ENCODE peak calls at places on chromosomes 3 and 15, in five cellular contexts. B is Panc1, U is endothelial cell of umbilical vein, Q is psoas muscle, W is spleen. X is an unnamed sample. For H3K4me1 and H3K36me3, the result is how much of the 10 kb centered on the place peaks cover.

GRCh38 chr3:156751461-156752025 is 74.6 kb upstream of the LEKR1 start:
- DNase-seq in B (no peak), U (peak), Q (peak), W (no peak), X (peak)

GRCh38 chr15:92817339-92817886 is 82.7 kb upstream of the CHD2 start:
- DNase-seq in B (no peak), U (no peak), Q (no peak), W (no peak), X (no peak)

GRCh38 chr3:189841474-189842205 is 210.5 kb downstream of the TP63 start:
- DNase-seq in B (no peak), U (no peak), Q (no peak), W (no peak), X (no peak)

GRCh38 chr3:8313591-8314298 is 187.9 kb upstream of the LMCD1 start:
- DNase-seq in B (no peak), U (peak), Q (no peak), W (no peak), X (no peak)

GRCh38 chr3:36477655-36478054 is 97.4 kb downstream of the STAC start:
- DNase-seq in B (no peak), U (no peak), Q (no peak), W (no peak), X (no peak)

GRCh38 chr15:60669351-60669750 is 190.4 kb upstream of the ICE2 start:
- DNase-seq in B (no peak), U (no peak), Q (no peak), W (no peak), X (no peak)

GRCh38 chr3:195270350-195271115 is 426 bp downstream of the XXYLT1 start:
- DNase-seq in B (no peak), U (peak), Q (peak), W (peak), X (peak)

GRCh38 chr3:87145553-87145952 is 81.6 kb upstream of the CHMP2B start:
- DNase-seq in B (no peak), U (no peak), Q (no peak), W (no peak), X (peak)

GRCh38 chr3:63613561-63613960 is 38.9 kb upstream of the SNTN start:
- DNase-seq in B (no peak), U (no peak), Q (no peak), W (no peak), X (no peak)

GRCh38 chr3:98372445-98372844 is 18.0 kb upstream of the OR5K3 start:
- DNase-seq in B (no peak), U (no peak), Q (no peak), W (no peak), X (no peak)

GRCh38 chr3:117054551-117054950 is 345.0 kb downstream of the TUSC7 start:
- DNase-seq in B (no peak), U (no peak), Q (no peak), W (no peak), X (no peak)

GRCh38 chr3:195908439-195909293 is at the start of gene TNK2:
- DNase-seq in B (no peak), U (no peak), Q (peak), W (peak), X (peak)

GRCh38 chr3:116815831-116816588 is 106.4 kb downstream of the TUSC7 start:
- DNase-seq in B (no peak), U (no peak), Q (no peak), W (no peak), X (peak)

GRCh38 chr3:122356402-122356801 is 26.6 kb downstream of the MIX23 start:
- DNase-seq in B (peak), U (no peak), Q (no peak), W (no peak), X (peak)

GRCh38 chr3:149771652-149772271 is 19.5 kb upstream of the COMMD2 start:
- DNase-seq in B (peak), U (peak), Q (no peak), W (no peak), X (peak)

GRCh38 chr3:45583021-45583851 is 11.3 kb upstream of the LIMD1 start:
- DNase-seq in B (no peak), U (no peak), Q (peak), W (no peak), X (peak)

GRCh38 chr15:67823371-67824156 is 1.7 kb upstream of the SKOR1 start:
- DNase-seq in B (no peak), U (no peak), Q (no peak), W (peak), X (no peak)

GRCh38 chr3:119292666-119293065 is 1.5 kb upstream of the ARHGAP31 start:
- DNase-seq in B (no peak), U (no peak), Q (no peak), W (peak), X (no peak)

GRCh38 chr3:119294402-119294888 is 262 bp downstream of the ARHGAP31 start:
- DNase-seq in B (no peak), U (no peak), Q (peak), W (peak), X (peak)

GRCh38 chr3:119293761-119294401 is at the start of gene ARHGAP31:
- DNase-seq in B (no peak), U (peak), Q (peak), W (peak), X (peak)

GRCh38 chr3:119294889-119295769 is 946 bp downstream of the ARHGAP31 start:
- DNase-seq in B (no peak), U (peak), Q (peak), W (peak), X (peak)

DNA sequence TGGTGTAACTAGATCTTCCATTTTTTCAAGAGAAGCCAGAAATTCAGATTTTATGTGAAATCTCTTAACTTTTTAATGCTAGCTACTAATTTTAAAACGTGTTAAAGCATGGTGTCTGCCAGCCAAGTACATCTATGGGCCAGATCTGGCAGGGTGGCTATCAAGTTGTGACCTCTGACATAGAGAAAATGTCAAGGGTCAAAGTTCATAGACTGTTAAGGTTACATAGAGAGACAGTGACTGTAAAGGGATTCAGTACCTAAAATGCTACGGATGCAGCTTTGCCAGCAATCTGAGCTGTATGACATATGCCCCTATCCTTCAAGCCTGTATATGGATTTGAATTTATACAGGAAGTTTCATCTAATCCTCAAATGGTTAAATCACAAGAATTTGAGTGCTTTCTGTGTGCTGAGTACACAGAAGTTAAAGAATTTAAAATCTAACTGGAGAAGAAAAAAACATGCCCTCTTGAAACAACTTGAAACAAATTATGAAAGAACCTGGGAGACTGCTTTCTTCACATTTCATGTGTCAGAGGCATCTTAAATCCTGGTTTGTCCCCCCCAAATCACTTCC is 989 bp upstream of the ARHGAP31 start:
- DNase-seq in B (no peak), U (peak), Q (no peak), W (no peak), X (no peak)
- H3K4me1 ChIP-seq in B (under half), U (under half), Q (under half), W (under half), X (under half)

DNA sequence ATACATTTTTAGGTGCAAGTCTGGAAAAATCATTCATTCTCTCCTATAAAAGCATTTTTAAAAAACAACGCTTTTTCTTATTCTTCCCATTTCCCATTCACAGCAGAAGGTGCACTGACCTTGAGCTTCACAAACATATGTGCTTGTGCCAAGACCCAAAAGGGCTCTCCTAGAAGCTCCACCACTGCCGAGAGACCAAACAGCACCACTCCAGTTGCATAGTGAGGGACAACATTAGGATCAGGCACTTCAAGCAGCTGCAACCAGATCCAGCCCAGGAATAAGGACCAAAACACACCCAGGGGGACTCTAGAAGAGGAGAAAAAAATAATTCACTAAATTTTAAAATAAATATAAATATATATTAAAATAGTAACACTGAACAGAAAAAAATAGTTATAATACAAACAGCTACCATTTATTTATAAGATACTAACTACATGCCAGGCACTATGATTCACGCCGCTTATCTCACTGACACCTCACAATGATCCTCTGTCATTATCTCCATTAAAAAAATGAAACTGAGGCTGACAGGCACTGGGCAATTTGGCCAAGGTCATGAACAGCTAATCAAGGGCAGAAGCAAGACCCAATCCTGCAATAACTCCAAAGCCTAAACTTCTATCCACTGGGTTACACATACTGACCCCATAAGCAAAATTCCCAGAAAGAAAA is 7.8 kb downstream of the RFT1 start:
- DNase-seq in B (no peak), U (no peak), Q (no peak), W (no peak), X (no peak)
- H3K36me3 ChIP-seq in B (under half), U (under half), Q (half or more), W (half or more), X (half or more)

DNA sequence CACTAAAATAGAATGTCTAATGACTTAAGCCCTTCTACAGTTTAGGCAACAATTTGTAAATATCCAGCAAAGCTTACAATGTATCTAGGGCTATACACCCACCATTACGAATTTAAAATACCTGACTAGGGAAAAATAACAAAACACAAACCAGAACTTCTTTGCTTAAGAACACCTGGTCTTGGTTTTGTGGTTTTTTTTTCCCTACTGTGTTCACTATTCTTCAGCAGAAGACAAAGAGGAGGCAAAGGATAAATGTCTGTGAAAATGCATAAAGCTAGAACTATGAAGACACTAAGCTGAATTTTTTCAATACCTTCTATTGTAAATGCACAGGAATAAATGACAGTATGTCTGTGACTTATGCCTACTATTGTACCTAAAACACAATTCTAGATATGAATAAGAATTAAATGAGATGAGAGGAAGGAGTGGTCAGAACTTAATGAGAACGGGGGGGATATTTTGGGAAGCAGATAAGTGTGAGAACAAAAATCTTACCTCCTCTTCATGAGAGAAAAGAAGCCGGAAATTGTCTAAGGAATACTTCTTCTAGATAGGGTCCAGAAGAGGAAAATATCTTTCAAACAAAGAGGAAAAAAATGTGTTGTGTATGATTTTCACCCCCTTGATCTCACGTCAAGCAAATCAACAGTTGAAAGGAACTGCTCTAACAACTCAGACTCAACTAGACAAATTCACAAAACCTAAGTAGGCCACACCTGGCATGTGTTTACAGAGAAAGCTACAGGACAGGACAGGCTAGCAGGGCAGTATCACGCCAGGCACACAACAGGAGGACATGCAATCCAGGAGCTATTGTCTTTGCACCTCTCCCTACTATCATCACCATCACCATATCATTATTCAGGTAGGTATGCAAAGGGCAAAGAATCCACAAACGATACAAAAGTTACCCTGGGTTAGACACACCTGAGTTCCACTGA is 86.7 kb downstream of the TBL1XR1 start:
- DNase-seq in B (no peak), U (no peak), Q (no peak), W (no peak), X (no peak)
- H3K4me1 ChIP-seq in B (half or more), U (under half), Q (half or more), W (half or more), X (under half)

GRCh38 chr3:52277071-52277964 is 1.1 kb downstream of the WDR82 start:
- DNase-seq in B (no peak), U (peak), Q (peak), W (peak), X (peak)
- H3K36me3 ChIP-seq in B (under half), U (under half), Q (under half), W (under half), X (under half)

DNA sequence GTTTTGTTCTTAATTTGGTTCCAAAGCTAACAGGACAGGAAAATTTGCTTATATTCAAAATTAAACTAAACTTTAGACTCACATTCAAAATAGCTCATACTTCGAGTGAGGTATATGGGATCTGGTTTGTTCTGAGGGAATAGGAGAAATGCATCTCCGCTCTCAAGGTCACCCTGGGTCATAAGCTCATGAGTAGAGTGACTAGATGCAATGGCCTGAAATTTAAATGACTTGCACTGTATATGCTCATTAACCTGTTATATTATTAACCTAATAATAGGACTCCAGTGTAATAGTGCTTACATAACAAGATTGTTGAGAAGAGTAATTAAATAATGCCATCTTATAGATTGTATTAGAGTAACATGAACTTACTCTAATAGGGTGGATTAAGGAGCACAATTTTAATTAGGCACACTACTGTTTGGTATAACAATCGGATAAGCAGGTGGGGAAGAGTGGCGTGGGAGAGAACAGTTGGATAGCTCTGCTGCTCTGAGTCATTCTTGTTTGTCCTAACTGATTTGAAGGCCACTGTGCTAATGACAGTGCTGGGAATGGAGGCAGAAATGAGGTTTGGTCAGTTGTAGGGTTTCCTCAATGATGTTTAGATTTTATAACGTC is 5.2 kb downstream of the NKTR start:
- DNase-seq in B (no peak), U (peak), Q (no peak), W (no peak), X (no peak)
- H3K4me1 ChIP-seq in B (under half), U (under half), Q (under half), W (half or more), X (under half)

DNA sequence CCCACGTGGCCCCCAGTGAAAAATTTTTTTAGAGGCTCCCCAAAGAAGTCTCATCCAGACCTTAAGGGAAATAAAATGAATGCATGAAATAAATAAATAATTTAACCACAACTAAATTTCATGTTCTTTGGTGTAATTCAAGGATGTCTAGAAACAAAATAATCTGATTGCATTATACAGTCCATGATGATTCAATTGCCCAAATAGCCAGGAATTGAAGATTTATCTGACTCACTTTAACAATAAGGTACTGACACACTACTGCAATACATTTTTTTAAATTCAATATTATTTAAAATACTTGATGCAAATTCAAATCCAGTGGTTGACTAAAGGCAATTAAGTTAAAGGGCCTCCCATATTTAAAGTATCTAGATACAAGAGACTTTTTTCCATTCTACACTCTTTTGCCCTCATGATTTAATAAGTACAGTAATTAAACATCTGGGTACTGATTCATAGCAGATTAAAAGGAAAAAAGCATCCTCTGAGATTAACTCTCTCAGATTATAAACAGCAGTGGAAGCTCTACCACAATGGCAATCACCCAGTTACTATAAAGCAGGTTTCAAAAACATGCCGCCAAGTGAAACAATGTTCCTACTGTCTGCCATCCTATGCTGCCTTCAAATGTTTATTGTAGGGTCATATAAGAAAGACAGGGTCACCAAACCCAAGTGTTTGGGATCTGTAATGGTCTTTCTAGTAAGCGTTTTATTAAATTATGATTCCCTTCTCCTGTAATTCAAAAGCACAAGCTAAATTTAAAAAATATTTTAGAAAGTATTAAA is 9.9 kb downstream of the UQCC5 start:
- DNase-seq in B (no peak), U (no peak), Q (no peak), W (no peak), X (no peak)
- H3K36me3 ChIP-seq in B (under half), U (under half), Q (half or more), W (under half), X (under half)

DNA sequence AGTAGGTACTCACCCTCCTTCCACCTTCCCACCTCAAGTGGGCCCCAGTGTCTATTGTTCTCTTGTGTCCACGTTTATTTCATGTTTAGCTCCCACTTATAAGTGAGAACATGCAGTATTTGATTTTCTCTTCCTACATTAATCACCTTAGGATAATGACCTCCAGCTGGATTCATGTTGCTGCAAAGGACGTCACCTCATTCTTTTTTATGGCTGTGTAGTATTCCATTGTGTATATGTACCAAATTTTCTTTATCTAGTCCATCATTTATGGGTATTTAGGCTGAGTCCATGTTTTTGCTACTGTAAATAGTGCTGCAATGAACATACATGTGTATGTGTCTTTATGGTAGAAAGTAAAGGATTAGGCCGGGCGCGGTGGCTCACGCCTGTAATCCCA is 5.9 kb upstream of the MLF1 start:
- DNase-seq in B (no peak), U (no peak), Q (no peak), W (no peak), X (no peak)
- H3K4me1 ChIP-seq in B (under half), U (under half), Q (under half), W (under half), X (under half)

GRCh38 chr3:47496892-47497291 is 16.6 kb downstream of the ELP6 start:
- DNase-seq in B (no peak), U (no peak), Q (no peak), W (no peak), X (no peak)
- H3K36me3 ChIP-seq in B (under half), U (under half), Q (half or more), W (half or more), X (under half)

DNA sequence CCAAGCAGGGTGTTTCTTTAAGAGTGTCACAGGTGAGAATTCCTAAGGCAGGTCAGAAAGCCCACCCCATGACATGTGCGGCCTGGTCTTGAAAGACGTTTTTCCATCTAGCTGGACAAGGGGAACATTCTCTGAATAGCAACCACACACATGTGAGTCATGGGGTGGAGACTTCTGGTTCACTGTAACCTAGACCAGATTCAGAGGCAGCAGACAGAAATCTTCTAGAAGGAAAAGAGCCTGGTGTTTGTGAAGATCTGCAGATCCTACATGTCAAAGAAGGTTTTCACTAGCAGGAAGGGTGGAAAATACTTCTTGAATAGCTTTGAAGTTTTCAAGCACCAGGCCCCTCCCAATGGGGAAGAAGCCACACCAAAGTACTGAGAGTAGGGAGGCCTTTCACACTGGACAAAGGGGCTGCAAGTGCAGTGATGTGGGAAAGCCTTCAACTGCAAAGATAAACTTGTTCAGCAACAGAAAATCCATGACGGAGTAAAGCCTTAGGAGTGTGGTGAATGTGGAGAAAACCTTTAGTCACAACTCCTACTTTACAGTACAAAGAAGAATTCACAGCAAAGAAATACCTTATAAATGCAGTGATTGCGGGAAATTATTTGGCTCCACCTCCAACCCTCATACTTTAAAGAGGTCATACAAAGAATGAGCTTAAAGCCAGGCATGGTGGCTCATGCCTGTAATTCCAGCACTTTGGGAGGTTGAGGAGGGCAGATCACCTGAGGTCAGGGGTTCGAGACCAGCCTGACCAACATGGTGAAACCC is 17.6 kb downstream of the ADAM10 start:
- DNase-seq in B (no peak), U (peak), Q (no peak), W (no peak), X (no peak)
- H3K4me1 ChIP-seq in B (under half), U (under half), Q (under half), W (half or more), X (under half)

X was measured in transverse colon.